ENCODE peak calls at places on chromosome 20, in six cellular contexts. L, B, V, D, W and J are unnamed samples.

GRCh38 chr20:49937023-49937929 is 1.1 kb downstream of the RNF114 start:
- DNase-seq in B (no peak), W (no peak), L (no peak), V (no peak), D (no peak), J (no peak)

GRCh38 chr20:11556410-11556809 is 361.3 kb upstream of the BTBD3 start:
- DNase-seq in L (no peak), V (no peak), W (no peak), B (no peak), D (no peak), J (no peak)

GRCh38 chr20:23622839-23623343 is 14.9 kb downstream of the CST3 start:
- DNase-seq in D (peak; percentile 84), W (peak; percentile 96), B (no peak), L (peak; percentile 77), V (no peak), J (no peak)

GRCh38 chr20:40635990-40636389 is 53.0 kb downstream of the MAFB start:
- DNase-seq in V (no peak), B (no peak), D (no peak), L (no peak), W (no peak), J (no peak)

GRCh38 chr20:24236963-24237362 is 232.5 kb upstream of the SYNDIG1 start:
- DNase-seq in L (no peak), V (no peak), W (no peak), B (no peak), D (no peak), J (no peak)

GRCh38 chr20:53925651-53926401 is 144.6 kb downstream of the BCAS1 start:
- DNase-seq in V (no peak), D (no peak), W (no peak), L (no peak), B (no peak), J (no peak)

GRCh38 chr20:48242623-48243022 is 457.3 kb upstream of the SULF2 start:
- DNase-seq in D (no peak), B (no peak), W (no peak), L (no peak), V (no peak), J (no peak)

GRCh38 chr20:35369804-35370203 is 42.0 kb downstream of the UQCC1 start:
- DNase-seq in W (peak; percentile 74), V (no peak), L (peak; percentile 87), B (no peak), D (no peak), J (no peak)

GRCh38 chr20:35731469-35731788 is 10.6 kb downstream of the RBM39 start:
- DNase-seq in D (no peak), V (no peak), B (no peak), L (no peak), W (peak; percentile 2), J (no peak)

GRCh38 chr20:51121901-51122412 is 99.0 kb upstream of the KCNG1 start:
- DNase-seq in V (no peak), W (peak; percentile 69), B (no peak), D (no peak), L (peak; percentile 52), J (no peak)
- TF ChIP-seq CTCF in V (no peak), W (no peak), B (no peak), D (no peak), L (no peak), J (no peak)

DNA sequence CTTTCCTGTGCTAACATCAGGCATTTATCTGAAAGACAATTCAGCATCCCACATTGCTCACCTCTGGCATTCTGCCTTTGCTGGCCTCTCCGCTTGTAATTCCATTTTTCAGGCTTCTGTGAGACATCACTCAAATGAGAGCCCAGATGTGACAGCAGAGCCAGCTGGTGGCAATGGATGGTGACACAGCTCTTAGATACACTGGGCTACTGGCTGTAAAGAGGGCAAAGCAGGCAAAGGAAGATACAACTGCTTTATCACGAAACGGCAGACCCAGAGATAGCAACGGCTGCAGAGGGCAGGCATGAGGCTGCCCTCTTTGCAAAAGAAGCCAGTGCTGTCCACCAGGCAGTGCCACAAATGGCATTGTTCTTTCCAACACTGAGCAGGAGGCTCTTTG is 329.8 kb downstream of the KIF16B start:
- DNase-seq in L (no peak), W (no peak), V (peak; percentile 36), B (no peak), D (no peak), J (no peak)
- TF ChIP-seq CTCF in L (no peak), W (no peak), V (no peak), B (peak; percentile 8), D (no peak), J (no peak)

GRCh38 chr20:650954-651353 is 2.0 kb downstream of the SRXN1 start:
- DNase-seq in V (no peak), W (no peak), B (no peak), L (no peak), D (no peak), J (no peak)
- TF ChIP-seq CTCF in V (peak; percentile 10), W (peak; percentile 21), B (no peak), L (no peak), D (peak; percentile 20), J (peak; percentile 12)

DNA sequence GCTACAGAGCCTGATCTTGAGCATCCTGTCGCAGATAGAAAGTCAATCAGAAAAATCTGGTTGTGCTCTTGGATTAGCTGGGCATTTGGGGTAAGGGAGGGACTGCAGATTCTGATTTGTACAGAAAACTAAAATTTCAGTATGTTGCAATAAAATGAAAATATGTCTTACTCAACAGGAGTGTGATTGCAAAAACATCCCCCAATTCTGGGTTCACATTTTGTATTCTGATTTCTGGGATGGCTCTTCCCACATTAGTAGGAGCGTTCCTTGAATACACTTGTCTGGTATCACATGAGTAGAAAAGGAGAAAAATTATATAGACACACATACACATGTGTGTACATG is 40.5 kb downstream of the PANK2 start:
- DNase-seq in L (no peak), V (no peak), B (no peak), W (no peak), D (no peak), J (no peak)
- TF ChIP-seq CTCF in L (no peak), V (no peak), B (no peak), W (no peak), D (no peak), J (no peak)

GRCh38 chr20:43691928-43692524 is 25.1 kb downstream of the MYBL2 start:
- DNase-seq in D (no peak), V (no peak), L (peak; percentile 18), B (peak; percentile 64), W (peak; percentile 56), J (no peak)
- TF ChIP-seq CTCF in D (peak; percentile 26), V (peak; percentile 60), L (peak; percentile 52), B (peak; percentile 77), W (peak; percentile 73), J (peak; percentile 70)

GRCh38 chr20:20702330-20703245 is 9.9 kb downstream of the RALGAPA2 start:
- DNase-seq in B (no peak), W (no peak), D (no peak), V (no peak), L (no peak), J (no peak)
- TF ChIP-seq CTCF in B (no peak), W (no peak), D (no peak), V (no peak), L (no peak), J (no peak)

GRCh38 chr20:38725959-38726848 is 1.9 kb downstream of the SLC32A1 start:
- DNase-seq in W (no peak), L (peak; percentile 11), V (no peak), D (no peak), B (peak; percentile 85), J (no peak)
- TF ChIP-seq CTCF in W (peak; percentile 53), L (peak; percentile 34), V (peak; percentile 32), D (peak; percentile 19), B (peak; percentile 72), J (peak; percentile 57)